ENCODE peak calls at places on chromosomes 11 and 22, in ten cellular contexts. P is esophagus muscularis mucosa, T is heart right ventricle, C is heart left ventricle, M is stomach, G is uterus, A is A549, X is mammary epithelial cell, Z is Calu3, Q is epithelial cell of esophagus. K is an unnamed sample.
A peak's percentile ranks its signal among the peaks of the same experiment; 100 is the strongest.

GRCh38 chr11:11988862-11989261 is 19.6 kb downstream of the DKK3 start:
- DNase-seq in P (no peak), T (no peak), C (no peak), M (no peak), G (no peak), A (no peak), X (no peak), Z (no peak), Q (no peak), K (no peak)

GRCh38 chr11:58574851-58575250 is 805 bp downstream of the LPXN start:
- DNase-seq in P (no peak), T (no peak), C (no peak), M (no peak), G (no peak), A (no peak), X (peak; percentile 52), Z (no peak), Q (peak; percentile 49), K (no peak)

GRCh38 chr11:17633987-17634775 is 85.2 kb upstream of the MYOD1 start:
- DNase-seq in P (peak; percentile 79), T (no peak), C (no peak), M (no peak), G (no peak), A (no peak), X (no peak), Z (no peak), Q (no peak), K (no peak)

GRCh38 chr11:115848614-115849013 is 344.4 kb upstream of the CADM1 start:
- DNase-seq in P (no peak), T (no peak), C (no peak), M (no peak), G (no peak), A (no peak), X (peak; percentile 51), Z (no peak), Q (no peak), K (no peak)

GRCh38 chr22:32591620-32592019 is 117.0 kb downstream of the FBXO7 start:
- DNase-seq in P (no peak), T (no peak), C (no peak), M (no peak), G (no peak), A (no peak), X (no peak), Z (no peak), Q (no peak), K (no peak)

GRCh38 chr11:32434387-32435151 is 770 bp downstream of the WT1 start:
- DNase-seq in P (no peak), T (peak; percentile 52), C (peak; percentile 59), M (no peak), G (peak; percentile 66), A (peak; percentile 52), X (no peak), Z (no peak), Q (no peak), K (no peak)

GRCh38 chr11:87236368-87236767 is 198.6 kb downstream of the TMEM135 start:
- DNase-seq in P (no peak), T (no peak), C (no peak), M (no peak), G (no peak), A (no peak), X (no peak), Z (no peak), Q (peak; percentile 24), K (no peak)

GRCh38 chr11:69249641-69250502 is 44.1 kb upstream of the MYEOV start:
- DNase-seq in P (no peak), T (no peak), C (no peak), M (no peak), G (no peak), A (no peak), X (no peak), Z (no peak), Q (peak; percentile 61), K (no peak)

GRCh38 chr11:128509990-128510389 is 77.4 kb downstream of the ETS1 start:
- DNase-seq in P (no peak), T (no peak), C (no peak), M (no peak), G (no peak), A (no peak), X (peak; percentile 43), Z (no peak), Q (peak; percentile 60), K (no peak)

GRCh38 chr11:44938066-44938691 is 12.5 kb downstream of the TP53I11 start:
- DNase-seq in P (no peak), T (no peak), C (no peak), M (no peak), G (no peak), A (no peak), X (no peak), Z (no peak), Q (no peak), K (no peak)

GRCh38 chr11:103529217-103529684 is 420.0 kb downstream of the DYNC2H1 start:
- DNase-seq in P (no peak), T (no peak), C (no peak), M (no peak), G (no peak), A (peak; percentile 8), X (peak; percentile 62), Z (no peak), Q (peak; percentile 90), K (no peak)

GRCh38 chr11:33753304-33753703 is 17.1 kb upstream of the CD59 start:
- DNase-seq in P (no peak), T (no peak), C (peak; percentile 53), M (no peak), G (no peak), A (no peak), X (peak; percentile 45), Z (no peak), Q (no peak), K (no peak)

GRCh38 chr22:31826443-31826842 is 72.6 kb downstream of the DEPDC5 start:
- DNase-seq in P (no peak), T (no peak), C (no peak), M (no peak), G (no peak), A (no peak), X (peak; percentile 62), Z (no peak), Q (peak; percentile 79), K (no peak)

GRCh38 chr11:68036141-68036716 is 2.6 kb upstream of the TCIRG1 start:
- DNase-seq in P (no peak), T (peak; percentile 29), C (no peak), M (no peak), G (no peak), A (no peak), X (no peak), Z (no peak), Q (no peak), K (no peak)

GRCh38 chr22:50060441-50061140 is 2.5 kb upstream of the TTLL8 start:
- DNase-seq in P (no peak), T (no peak), C (peak; percentile 19), M (no peak), G (no peak), A (no peak), X (no peak), Z (peak; percentile 37), Q (no peak), K (no peak)
- TF ChIP-seq CTCF in P (no peak), T (no peak), C (no peak), M (no peak), G (no peak), A (no peak), X (no peak), Z (no peak), Q (no peak), K (no peak)

GRCh38 chr22:44188316-44188715 is 7.6 kb downstream of the PARVG start:
- DNase-seq in P (no peak), T (no peak), C (no peak), M (no peak), G (no peak), A (no peak), X (no peak), Z (no peak), Q (no peak), K (no peak)

GRCh38 chr22:44185237-44186120 is 4.8 kb downstream of the PARVG start:
- DNase-seq in P (no peak), T (no peak), C (no peak), M (no peak), G (no peak), A (no peak), X (no peak), Z (no peak), Q (no peak), K (no peak)

GRCh38 chr22:44186121-44186510 is 5.4 kb downstream of the PARVG start:
- DNase-seq in P (no peak), T (no peak), C (no peak), M (no peak), G (no peak), A (no peak), X (no peak), Z (no peak), Q (no peak), K (no peak)

GRCh38 chr22:44187652-44188230 is 7.0 kb downstream of the PARVG start:
- DNase-seq in P (no peak), T (no peak), C (no peak), M (no peak), G (no peak), A (no peak), X (no peak), Z (no peak), Q (no peak), K (no peak)

GRCh38 chr22:44186737-44187136 is 6.0 kb downstream of the PARVG start:
- DNase-seq in P (no peak), T (no peak), C (no peak), M (no peak), G (no peak), A (no peak), X (no peak), Z (no peak), Q (no peak), K (no peak)
- TF ChIP-seq CTCF in P (no peak), T (no peak), C (no peak), M (no peak), G (no peak), A (no peak), X (no peak), Z (no peak), Q (no peak), K (no peak)

DNA sequence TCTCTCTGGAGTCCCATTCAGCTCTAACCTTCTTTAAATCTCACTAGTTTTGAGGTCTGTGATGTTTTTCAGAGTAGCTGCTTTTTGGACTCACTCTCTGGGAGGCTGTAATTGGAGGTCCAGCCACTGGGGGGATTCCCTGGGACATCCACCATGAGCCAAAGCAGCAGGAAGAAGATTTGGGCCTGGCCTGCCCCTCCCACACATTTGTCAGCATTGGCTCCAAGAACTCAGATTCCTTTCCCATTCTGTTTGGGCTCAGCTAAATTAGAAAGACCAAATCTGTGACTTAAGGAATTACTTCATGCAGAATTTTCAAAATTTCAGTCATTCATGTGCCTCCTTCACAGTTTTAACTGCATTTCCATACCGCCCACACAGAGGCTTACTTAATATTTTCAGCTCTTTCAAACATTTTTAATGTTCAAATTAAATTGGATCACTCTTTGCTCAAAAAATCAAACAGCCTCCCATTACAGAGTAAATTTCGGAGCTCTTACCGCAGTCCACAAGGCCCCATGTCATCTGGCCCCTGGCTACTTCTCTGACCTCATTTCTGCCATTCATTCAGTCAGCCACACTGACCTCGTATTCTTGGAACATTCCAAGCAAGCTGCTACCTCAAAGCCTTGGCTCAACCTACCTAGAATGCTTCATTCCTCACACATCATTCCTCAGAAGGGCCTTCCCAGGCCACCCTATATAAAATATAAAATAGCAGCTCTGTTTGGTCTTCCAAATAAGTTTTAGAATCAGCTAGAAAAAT is 54.5 kb upstream of the RRAS2 start:
- DNase-seq in P (no peak), T (no peak), C (peak; percentile 64), M (no peak), G (peak; percentile 59), A (no peak), X (peak; percentile 48), Z (no peak), Q (no peak), K (no peak)
- TF ChIP-seq CTCF in P (no peak), T (no peak), C (peak; percentile 24), M (no peak), G (peak; percentile 13), A (no peak), X (peak; percentile 21), Z (no peak), Q (no peak), K (peak; percentile 27)

GRCh38 chr22:35480627-35481565 is 59.7 kb upstream of the RASD2 start:
- DNase-seq in P (no peak), T (no peak), C (no peak), M (peak; percentile 59), G (peak; percentile 41), A (no peak), X (no peak), Z (peak; percentile 19), Q (no peak), K (no peak)
- TF ChIP-seq CTCF in P (no peak), T (no peak), C (no peak), M (no peak), G (no peak), A (no peak), X (no peak), Z (no peak), Q (no peak), K (no peak)

K was measured in thoracic aorta.